ENCODE peak calls at places on chromosomes 1 and 21, in four cellular contexts. S is kidney epithelial cell; B is activated naive CD8-positive, alpha-beta T cell treated with anti-CD3 and anti-CD28 coated beads, Interleukin-2, amount 50 U/mL, for 16 hours; J is NCI-H774. O is an unnamed sample.

GRCh38 chr21:45366931-45367401 is 38.0 kb upstream of the COL18A1 start:
- DNase-seq in S (no peak), B (no peak), J (no peak), O (no peak)

GRCh38 chr1:224852901-224853568 is 76.4 kb upstream of the DNAH14 start:
- DNase-seq in S (peak; percentile 21), B (no peak), J (peak; percentile 38), O (peak; percentile 61)

GRCh38 chr1:77282866-77283539 is 1.2 kb downstream of the AK5 start:
- DNase-seq in S (no peak), B (no peak), J (peak; percentile 34), O (no peak)

GRCh38 chr1:214510914-214511638 is 40.3 kb downstream of the PTPN14 start:
- DNase-seq in S (no peak), B (no peak), J (no peak), O (no peak)

GRCh38 chr21:32414579-32415358 is 2.3 kb downstream of the EVA1C start:
- DNase-seq in S (no peak), B (no peak), J (no peak), O (no peak)

GRCh38 chr21:31887596-31887920 is 14.7 kb downstream of the HUNK start:
- DNase-seq in S (no peak), B (no peak), J (no peak), O (no peak)

GRCh38 chr1:248187363-248187762 is 9.7 kb upstream of the OR2M3 start:
- DNase-seq in S (no peak), B (no peak), J (no peak), O (no peak)

GRCh38 chr1:159821171-159821867 is 5.4 kb upstream of the SLAMF8 start:
- DNase-seq in S (no peak), B (no peak), J (no peak), O (no peak)

GRCh38 chr1:176843352-176844297 is 320.9 kb downstream of the ASTN1 start:
- DNase-seq in S (no peak), B (no peak), J (peak; percentile 59), O (peak; percentile 56)

GRCh38 chr1:1170215-1170890 is 3.3 kb upstream of the TTLL10 start:
- DNase-seq in S (no peak), B (no peak), J (no peak), O (no peak)

GRCh38 chr1:7703321-7704213 is 67.5 kb upstream of the VAMP3 start:
- DNase-seq in S (no peak), B (no peak), J (no peak), O (no peak)

GRCh38 chr1:27004471-27005165 is 8.0 kb downstream of the TENT5B start:
- DNase-seq in S (no peak), B (no peak), J (no peak), O (no peak)

GRCh38 chr21:35470522-35470921 is 421.4 kb upstream of the RUNX1 start:
- DNase-seq in S (no peak), B (no peak), J (no peak), O (no peak)

GRCh38 chr1:215497516-215497915 is 69.6 kb upstream of the KCTD3 start:
- DNase-seq in S (no peak), B (no peak), J (no peak), O (no peak)

GRCh38 chr1:61435226-61435625 is 289.7 kb downstream of the TM2D1 start:
- DNase-seq in S (no peak), B (no peak), J (no peak), O (no peak)

GRCh38 chr1:41486053-41486891 is 1.8 kb upstream of the EDN2 start:
- DNase-seq in S (peak; percentile 86), B (no peak), J (no peak), O (no peak)

GRCh38 chr1:171585715-171586114 is 36.3 kb upstream of the MYOCOS start:
- DNase-seq in S (no peak), B (no peak), J (no peak), O (no peak)

GRCh38 chr1:48405400-48405799 is 66.6 kb downstream of the SPATA6 start:
- DNase-seq in S (no peak), B (no peak), J (no peak), O (no peak)

GRCh38 chr1:192669174-192669573 is 33.2 kb downstream of the RGS13 start:
- DNase-seq in S (no peak), B (no peak), J (no peak), O (no peak)